ENCODE peak calls at places on chromosomes 6 and 20, in ten cellular contexts. One of them, this sample, is unnamed.

GRCh38 chr6:22926613-22927348 is 357.4 kb downstream of the HDGFL1 start:
- DNase-seq in fibroblast of mammary gland: no peak
- DNase-seq in heart left ventricle: no peak
- DNase-seq in neural progenitor cell: no peak
- DNase-seq in left ventricle myocardium inferior: no peak
- DNase-seq in AG10803: no peak
- DNase-seq in lower lobe of right lung: no peak
- DNase-seq in fibroblast of lung: no peak
- DNase-seq in A549: no peak
- DNase-seq in PC-3: no peak
- DNase-seq in this sample: no peak

GRCh38 chr6:63496388-63496804 is 75.9 kb upstream of the LOC128125822 start:
- DNase-seq in fibroblast of mammary gland: no peak
- DNase-seq in heart left ventricle: no peak
- DNase-seq in neural progenitor cell: no peak
- DNase-seq in left ventricle myocardium inferior: no peak
- DNase-seq in AG10803: no peak
- DNase-seq in lower lobe of right lung: no peak
- DNase-seq in fibroblast of lung: no peak
- DNase-seq in A549: no peak
- DNase-seq in PC-3: peak; percentile 23
- DNase-seq in this sample: no peak

GRCh38 chr20:62751551-62752150 is 43.0 kb downstream of the NTSR1 start:
- DNase-seq in fibroblast of mammary gland: no peak
- DNase-seq in heart left ventricle: peak; percentile 12
- DNase-seq in neural progenitor cell: no peak
- DNase-seq in left ventricle myocardium inferior: peak; percentile 9
- DNase-seq in AG10803: no peak
- DNase-seq in lower lobe of right lung: peak; percentile 30
- DNase-seq in fibroblast of lung: no peak
- DNase-seq in A549: no peak
- DNase-seq in PC-3: no peak
- DNase-seq in this sample: no peak

GRCh38 chr6:48101277-48101676 is 9.7 kb downstream of the PTCHD4 start:
- DNase-seq in fibroblast of mammary gland: peak; percentile 73
- DNase-seq in heart left ventricle: no peak
- DNase-seq in neural progenitor cell: no peak
- DNase-seq in left ventricle myocardium inferior: no peak
- DNase-seq in AG10803: no peak
- DNase-seq in lower lobe of right lung: no peak
- DNase-seq in fibroblast of lung: peak; percentile 33
- DNase-seq in A549: no peak
- DNase-seq in PC-3: peak; percentile 74
- DNase-seq in this sample: peak; percentile 22

GRCh38 chr6:39791850-39792500 is at the start of gene DAAM2:
- DNase-seq in fibroblast of mammary gland: peak; percentile 29
- DNase-seq in heart left ventricle: peak; percentile 76
- DNase-seq in neural progenitor cell: peak; percentile 70
- DNase-seq in left ventricle myocardium inferior: peak; percentile 73
- DNase-seq in AG10803: peak; percentile 60
- DNase-seq in lower lobe of right lung: peak; percentile 72
- DNase-seq in fibroblast of lung: peak; percentile 63
- DNase-seq in A549: no peak
- DNase-seq in PC-3: no peak
- DNase-seq in this sample: peak; percentile 42

GRCh38 chr6:1527098-1527497 is 82.6 kb upstream of the FOXC1 start:
- DNase-seq in fibroblast of mammary gland: peak; percentile 58
- DNase-seq in heart left ventricle: peak; percentile 50
- DNase-seq in neural progenitor cell: peak; percentile 61
- DNase-seq in left ventricle myocardium inferior: peak; percentile 65
- DNase-seq in AG10803: peak; percentile 37
- DNase-seq in lower lobe of right lung: no peak
- DNase-seq in fibroblast of lung: peak; percentile 64
- DNase-seq in A549: no peak
- DNase-seq in PC-3: no peak
- DNase-seq in this sample: peak; percentile 64

GRCh38 chr20:7841967-7842301 is 98.3 kb downstream of the HAO1 start:
- DNase-seq in fibroblast of mammary gland: peak; percentile 94
- DNase-seq in heart left ventricle: peak; percentile 46
- DNase-seq in neural progenitor cell: peak; percentile 5
- DNase-seq in left ventricle myocardium inferior: peak; percentile 30
- DNase-seq in AG10803: peak; percentile 82
- DNase-seq in lower lobe of right lung: no peak
- DNase-seq in fibroblast of lung: peak; percentile 97
- DNase-seq in A549: peak; percentile 34
- DNase-seq in PC-3: peak; percentile 96
- DNase-seq in this sample: peak; percentile 95

GRCh38 chr6:141364232-141364631 is 768.5 kb upstream of the GJE1 start:
- DNase-seq in fibroblast of mammary gland: no peak
- DNase-seq in heart left ventricle: no peak
- DNase-seq in neural progenitor cell: no peak
- DNase-seq in left ventricle myocardium inferior: no peak
- DNase-seq in AG10803: no peak
- DNase-seq in lower lobe of right lung: no peak
- DNase-seq in fibroblast of lung: no peak
- DNase-seq in A549: no peak
- DNase-seq in PC-3: no peak
- DNase-seq in this sample: no peak

GRCh38 chr20:48921883-48922867 is 664 bp downstream of the ARFGEF2 start:
- DNase-seq in fibroblast of mammary gland: peak; percentile 37
- DNase-seq in heart left ventricle: peak; percentile 75
- DNase-seq in neural progenitor cell: no peak
- DNase-seq in left ventricle myocardium inferior: peak; percentile 53
- DNase-seq in AG10803: peak; percentile 52
- DNase-seq in lower lobe of right lung: peak; percentile 78
- DNase-seq in fibroblast of lung: peak; percentile 53
- DNase-seq in A549: peak; percentile 52
- DNase-seq in PC-3: peak; percentile 49
- DNase-seq in this sample: peak; percentile 20

GRCh38 chr6:76852776-76853175 is 610.5 kb downstream of the HTR1B start:
- DNase-seq in fibroblast of mammary gland: peak; percentile 12
- DNase-seq in heart left ventricle: no peak
- DNase-seq in neural progenitor cell: no peak
- DNase-seq in left ventricle myocardium inferior: no peak
- DNase-seq in AG10803: peak; percentile 21
- DNase-seq in lower lobe of right lung: no peak
- DNase-seq in fibroblast of lung: peak; percentile 19
- DNase-seq in A549: no peak
- DNase-seq in PC-3: peak; percentile 6
- DNase-seq in this sample: peak; percentile 64

GRCh38 chr6:157143885-157144795 is 179.2 kb downstream of the TMEM242 start:
- DNase-seq in fibroblast of mammary gland: peak; percentile 46
- DNase-seq in heart left ventricle: peak; percentile 61
- DNase-seq in neural progenitor cell: peak; percentile 26
- DNase-seq in left ventricle myocardium inferior: no peak
- DNase-seq in AG10803: no peak
- DNase-seq in lower lobe of right lung: no peak
- DNase-seq in fibroblast of lung: peak; percentile 59
- DNase-seq in A549: no peak
- DNase-seq in PC-3: no peak
- DNase-seq in this sample: peak; percentile 36

GRCh38 chr20:61436268-61436667 is 184.2 kb downstream of the CDH4 start:
- DNase-seq in fibroblast of mammary gland: peak; percentile 87
- DNase-seq in heart left ventricle: no peak
- DNase-seq in neural progenitor cell: no peak
- DNase-seq in left ventricle myocardium inferior: no peak
- DNase-seq in AG10803: peak; percentile 79
- DNase-seq in lower lobe of right lung: no peak
- DNase-seq in fibroblast of lung: peak; percentile 88
- DNase-seq in A549: no peak
- DNase-seq in PC-3: no peak
- DNase-seq in this sample: peak; percentile 87

GRCh38 chr20:58669287-58670006 is 18.4 kb downstream of the STX16 start:
- DNase-seq in fibroblast of mammary gland: no peak
- DNase-seq in heart left ventricle: no peak
- DNase-seq in neural progenitor cell: peak; percentile 67
- DNase-seq in left ventricle myocardium inferior: no peak
- DNase-seq in AG10803: no peak
- DNase-seq in lower lobe of right lung: no peak
- DNase-seq in fibroblast of lung: no peak
- DNase-seq in A549: no peak
- DNase-seq in PC-3: no peak
- DNase-seq in this sample: no peak

GRCh38 chr6:118297821-118298220 is 250.3 kb upstream of the PLN start:
- DNase-seq in fibroblast of mammary gland: peak; percentile 22
- DNase-seq in heart left ventricle: no peak
- DNase-seq in neural progenitor cell: no peak
- DNase-seq in left ventricle myocardium inferior: no peak
- DNase-seq in AG10803: no peak
- DNase-seq in lower lobe of right lung: no peak
- DNase-seq in fibroblast of lung: no peak
- DNase-seq in A549: no peak
- DNase-seq in PC-3: no peak
- DNase-seq in this sample: no peak
- H3K4me3 ChIP-seq in fibroblast of mammary gland: no peak overlapping the region
- H3K4me3 ChIP-seq in heart left ventricle: no peak overlapping the region
- H3K4me3 ChIP-seq in neural progenitor cell: no peak overlapping the region
- H3K4me3 ChIP-seq in left ventricle myocardium inferior: no peak overlapping the region
- H3K4me3 ChIP-seq in AG10803: no peak overlapping the region
- H3K4me3 ChIP-seq in lower lobe of right lung: no peak overlapping the region
- H3K4me3 ChIP-seq in fibroblast of lung: no peak overlapping the region
- H3K4me3 ChIP-seq in A549: no peak overlapping the region
- H3K4me3 ChIP-seq in PC-3: no peak overlapping the region
- H3K4me3 ChIP-seq in this sample: no peak overlapping the region

GRCh38 chr6:126804255-126805064 is 314.0 kb upstream of the RSPO3 start:
- DNase-seq in fibroblast of mammary gland: peak; percentile 66
- DNase-seq in heart left ventricle: no peak
- DNase-seq in neural progenitor cell: peak; percentile 59
- DNase-seq in left ventricle myocardium inferior: no peak
- DNase-seq in AG10803: peak; percentile 60
- DNase-seq in lower lobe of right lung: no peak
- DNase-seq in fibroblast of lung: peak; percentile 30
- DNase-seq in A549: peak; percentile 8
- DNase-seq in PC-3: peak; percentile 63
- DNase-seq in this sample: peak; percentile 64
- TF ChIP-seq CTCF in fibroblast of mammary gland: peak; percentile 83
- TF ChIP-seq CTCF in heart left ventricle: peak; percentile 61
- TF ChIP-seq CTCF in neural progenitor cell: peak; percentile 79
- TF ChIP-seq CTCF in left ventricle myocardium inferior: peak; percentile 79
- TF ChIP-seq CTCF in AG10803: peak; percentile 82
- TF ChIP-seq CTCF in lower lobe of right lung: peak; percentile 66
- TF ChIP-seq CTCF in fibroblast of lung: peak; percentile 80
- TF ChIP-seq CTCF in A549: peak; percentile 75
- TF ChIP-seq CTCF in PC-3: peak; percentile 68
- TF ChIP-seq CTCF in this sample: peak; percentile 72

GRCh38 chr20:32878820-32879219 is 20.1 kb downstream of the EFCAB8 start:
- DNase-seq in fibroblast of mammary gland: no peak
- DNase-seq in heart left ventricle: no peak
- DNase-seq in neural progenitor cell: no peak
- DNase-seq in left ventricle myocardium inferior: no peak
- DNase-seq in AG10803: no peak
- DNase-seq in lower lobe of right lung: no peak
- DNase-seq in fibroblast of lung: no peak
- DNase-seq in A549: no peak
- DNase-seq in PC-3: no peak
- DNase-seq in this sample: no peak
- H3K4me3 ChIP-seq in fibroblast of mammary gland: no peak overlapping the region
- H3K4me3 ChIP-seq in heart left ventricle: no peak overlapping the region
- H3K4me3 ChIP-seq in neural progenitor cell: no peak overlapping the region
- H3K4me3 ChIP-seq in left ventricle myocardium inferior: no peak overlapping the region
- H3K4me3 ChIP-seq in AG10803: no peak overlapping the region
- H3K4me3 ChIP-seq in lower lobe of right lung: no peak overlapping the region
- H3K4me3 ChIP-seq in fibroblast of lung: no peak overlapping the region
- H3K4me3 ChIP-seq in A549: no peak overlapping the region
- H3K4me3 ChIP-seq in PC-3: no peak overlapping the region
- H3K4me3 ChIP-seq in this sample: no peak overlapping the region

DNA sequence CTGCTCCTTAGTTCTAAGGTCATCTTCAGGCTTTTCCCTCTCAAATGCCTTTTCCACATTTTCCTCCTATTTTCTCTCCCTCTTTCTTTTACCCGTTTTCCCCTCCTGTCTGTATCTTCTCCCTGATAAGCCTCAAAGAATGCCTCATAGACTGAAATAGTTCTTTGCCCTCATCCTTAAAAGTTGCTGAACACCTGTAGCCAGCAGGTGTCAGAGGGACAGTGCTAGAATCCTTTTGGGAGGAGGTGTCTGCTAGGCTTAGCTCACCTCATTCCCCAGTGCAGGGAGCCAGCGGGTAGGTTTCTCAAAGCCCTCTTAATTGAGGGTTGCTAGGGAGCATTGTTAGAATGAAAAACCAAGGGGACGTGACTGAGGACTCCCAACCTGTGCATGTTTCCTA is 204.0 kb downstream of the TSHZ2 start:
- DNase-seq in fibroblast of mammary gland: no peak
- DNase-seq in heart left ventricle: no peak
- DNase-seq in neural progenitor cell: peak; percentile 60
- DNase-seq in left ventricle myocardium inferior: no peak
- DNase-seq in AG10803: no peak
- DNase-seq in lower lobe of right lung: no peak
- DNase-seq in fibroblast of lung: no peak
- DNase-seq in A549: no peak
- DNase-seq in PC-3: no peak
- DNase-seq in this sample: no peak
- TF ChIP-seq CTCF in fibroblast of mammary gland: no peak
- TF ChIP-seq CTCF in heart left ventricle: no peak
- TF ChIP-seq CTCF in neural progenitor cell: no peak
- TF ChIP-seq CTCF in left ventricle myocardium inferior: no peak
- TF ChIP-seq CTCF in AG10803: no peak
- TF ChIP-seq CTCF in lower lobe of right lung: no peak
- TF ChIP-seq CTCF in fibroblast of lung: no peak
- TF ChIP-seq CTCF in A549: no peak
- TF ChIP-seq CTCF in PC-3: no peak
- TF ChIP-seq CTCF in this sample: no peak